ENCODE peak calls at places on chromosome 2, in four cellular contexts. Y, E, G and O are unnamed samples.

GRCh38 chr2:172674034-172674967 is 61.3 kb upstream of the RAPGEF4 start:
- DNase-seq in E (peak), Y (no peak), G (peak), O (peak)

GRCh38 chr2:162773352-162773751 is 65.2 kb downstream of the KCNH7 start:
- DNase-seq in Y (no peak), G (no peak), E (peak), O (no peak)

GRCh38 chr2:214482716-214483115 is 71.9 kb downstream of the VWC2L start:
- DNase-seq in Y (no peak), E (no peak), G (no peak), O (no peak)

GRCh38 chr2:178392215-178392614 is 58.8 kb downstream of the PRKRA start:
- DNase-seq in Y (no peak), E (no peak), G (no peak), O (peak)

GRCh38 chr2:128086244-128086643 is 4.8 kb upstream of the UGGT1 start:
- DNase-seq in E (no peak), G (no peak), Y (no peak), O (no peak)

GRCh38 chr2:82043867-82044266 is 1739.3 kb upstream of the LRRTM1 start:
- DNase-seq in G (no peak), Y (no peak), E (no peak), O (no peak)

GRCh38 chr2:10447300-10448207 is 573 bp downstream of the ODC1 start:
- DNase-seq in Y (no peak), E (peak), G (peak), O (peak)

GRCh38 chr2:41884718-41885117 is 163.1 kb upstream of the PKDCC start:
- DNase-seq in E (no peak), Y (no peak), G (no peak), O (no peak)

GRCh38 chr2:167048829-167049228 is 160.5 kb downstream of the XIRP2 start:
- DNase-seq in E (no peak), G (no peak), Y (no peak), O (no peak)

GRCh38 chr2:32611366-32611765 is 16.5 kb upstream of the TTC27 start:
- DNase-seq in Y (no peak), E (no peak), G (no peak), O (no peak)

GRCh38 chr2:64400733-64401500 is 53.0 kb upstream of the LGALSL start:
- DNase-seq in E (no peak), G (peak), Y (no peak), O (no peak)

GRCh38 chr2:220946552-220946951 is 625.6 kb downstream of the EPHA4 start:
- DNase-seq in Y (no peak), E (no peak), G (no peak), O (no peak)

GRCh38 chr2:12340164-12340563 is 376.6 kb upstream of the TRIB2 start:
- DNase-seq in Y (no peak), E (no peak), G (no peak), O (peak)

GRCh38 chr2:23487735-23488492 is 102.9 kb downstream of the KLHL29 start:
- DNase-seq in E (no peak), Y (no peak), G (no peak), O (peak)

GRCh38 chr2:173164361-173164760 is 88.7 kb downstream of the MAP3K20 start:
- DNase-seq in G (no peak), Y (no peak), E (no peak), O (no peak)

GRCh38 chr2:143706297-143706696 is 577.1 kb downstream of the ARHGAP15 start:
- DNase-seq in E (no peak), Y (no peak), G (no peak), O (no peak)

GRCh38 chr2:184599054-184599874 is 935 bp downstream of the ZNF804A start:
- DNase-seq in E (peak), G (no peak), Y (no peak), O (peak)

DNA sequence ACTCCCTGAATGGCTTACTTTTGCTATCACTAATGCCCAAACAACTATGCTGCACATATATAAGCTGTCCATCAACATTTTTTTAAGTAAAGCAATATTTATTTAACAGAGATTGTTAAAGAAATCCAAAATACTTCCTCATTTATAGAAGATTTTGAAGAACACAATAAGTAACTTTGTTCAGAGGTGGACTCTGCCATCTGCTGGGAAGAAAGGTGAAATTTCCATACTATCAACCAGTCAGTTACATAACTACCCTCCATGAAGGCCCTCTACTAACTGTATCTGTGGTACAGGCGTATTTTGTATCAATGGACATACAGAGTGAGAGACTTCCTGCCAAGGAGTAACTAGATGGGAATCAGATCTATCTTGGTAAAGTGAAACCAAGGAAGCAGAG is 106.0 kb downstream of the DTNB start:
- DNase-seq in Y (no peak), E (peak), G (no peak), O (peak)
- TF ChIP-seq CTCF in Y (no peak), E (peak), G (peak), O (peak)

GRCh38 chr2:71456617-71457016 is 3.3 kb downstream of the DYSF start:
- DNase-seq in Y (no peak), G (no peak), E (no peak), O (no peak)

GRCh38 chr2:71457123-71457958 is 4.0 kb downstream of the DYSF start:
- DNase-seq in E (no peak), G (no peak), Y (no peak), O (no peak)

GRCh38 chr2:71455011-71455740 is 1.8 kb downstream of the DYSF start:
- DNase-seq in Y (no peak), G (no peak), E (no peak), O (no peak)

GRCh38 chr2:71454221-71455010 is 1.1 kb downstream of the DYSF start:
- DNase-seq in Y (no peak), E (no peak), G (no peak), O (no peak)

DNA sequence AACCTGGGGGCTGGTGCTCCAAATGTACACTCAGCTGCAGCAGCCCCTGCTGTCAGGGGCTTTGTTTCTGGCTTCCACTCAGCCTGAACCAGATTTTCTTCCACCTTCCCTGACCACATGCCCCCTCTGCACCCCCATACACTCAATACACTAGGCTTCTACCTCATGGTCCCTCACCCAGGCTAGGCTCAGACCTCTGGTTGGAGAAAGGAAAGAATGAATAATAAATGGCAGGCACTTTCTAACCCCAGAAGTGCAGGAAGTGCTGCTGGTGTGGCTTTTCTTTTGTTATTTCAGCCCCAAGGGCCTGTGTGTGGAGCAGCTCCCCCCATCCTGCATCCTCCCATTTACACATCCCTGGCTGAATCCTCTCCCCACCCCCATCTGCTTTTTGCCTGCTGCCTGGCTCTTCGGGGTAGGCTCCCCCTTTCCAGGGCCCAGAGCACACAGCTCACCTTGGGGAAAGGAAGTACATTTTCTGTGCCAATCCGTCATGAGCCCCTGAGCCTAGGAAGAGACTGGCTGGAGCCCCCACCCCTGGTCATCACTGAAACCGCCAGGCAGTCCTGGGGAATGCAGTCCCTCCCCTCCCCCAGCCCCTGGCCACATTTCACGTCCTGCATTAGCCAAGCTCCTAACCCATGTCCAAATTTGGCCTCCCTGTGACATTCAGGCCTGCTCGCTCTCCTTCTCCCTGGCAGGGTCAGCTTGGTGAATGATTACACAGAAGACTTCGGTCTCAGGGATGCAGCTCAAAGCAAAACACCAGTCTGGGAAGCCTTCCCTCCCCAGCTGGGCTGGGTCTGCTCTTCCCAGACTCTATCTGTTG is 2.6 kb downstream of the DYSF start:
- DNase-seq in Y (no peak), G (no peak), E (no peak), O (no peak)
- H3K4me3 ChIP-seq in Y (no peak), G (no peak), E (no peak), O (no peak)

GRCh38 chr2:39379643-39380524 is 57.2 kb downstream of the MAP4K3 start:
- DNase-seq in Y (peak), E (peak), G (no peak), O (peak)
- TF ChIP-seq CTCF in Y (no peak), E (peak), G (peak), O (peak)

DNA sequence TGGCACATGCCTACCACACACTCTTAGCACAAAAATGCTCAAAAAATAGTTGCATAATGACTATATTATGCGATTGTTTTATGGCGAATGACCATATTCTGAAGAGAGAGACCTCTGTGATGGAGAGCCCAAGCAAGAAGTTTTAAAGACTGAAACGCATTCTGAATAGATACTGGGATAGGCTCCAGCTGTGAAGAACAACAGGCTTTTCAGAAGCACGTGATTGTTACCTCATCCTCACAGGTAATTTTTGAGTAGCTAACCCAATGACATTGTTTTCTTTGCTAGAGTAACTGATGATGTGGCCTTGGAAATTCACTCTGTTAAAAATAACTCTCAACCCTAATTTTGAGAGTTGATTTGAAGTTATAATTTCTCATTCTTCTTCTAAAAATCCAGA is 2.0 kb upstream of the DDX18 start:
- DNase-seq in E (no peak), Y (no peak), G (no peak), O (no peak)
- H3K4me3 ChIP-seq in E (no peak), Y (no peak), G (no peak), O (no peak)